ENCODE peak calls at places on chromosomes 3 and 15, in nine cellular contexts. N is mucosa of descending colon, X is neural crest cell, J is activated B cell treated with CpG ODN at 0.5 μM for 24 hours, L is AG04449, U is right atrium auricular region, P is cardiac fibroblast, M is GM10248, A is fibroblast of the aortic adventitia. V is an unnamed sample.

GRCh38 chr3:161265916-161266571 is 44.9 kb downstream of the NMD3 start:
- DNase-seq in L (no peak), N (no peak), J (no peak), U (no peak), X (no peak), M (no peak), P (peak), A (no peak), V (no peak)

GRCh38 chr3:78991656-78992055 is 776.1 kb downstream of the ROBO1 start:
- DNase-seq in X (no peak), J (no peak), N (no peak), U (no peak), L (no peak), P (no peak), A (no peak), M (no peak), V (no peak)

GRCh38 chr3:49839193-49839809 is 17.1 kb downstream of the TRAIP start:
- DNase-seq in M (peak), L (peak), J (peak), P (peak), X (peak), U (peak), N (peak), A (peak), V (no peak)

GRCh38 chr3:138941259-138941885 is 5.6 kb downstream of the FOXL2 start:
- DNase-seq in A (peak), L (no peak), M (peak), X (peak), U (no peak), P (peak), J (no peak), N (peak), V (no peak)

GRCh38 chr3:190446492-190447301 is 3.0 kb downstream of the TMEM207 start:
- DNase-seq in L (no peak), N (no peak), J (no peak), U (no peak), A (peak), P (no peak), X (no peak), M (no peak), V (no peak)

GRCh38 chr3:187743195-187744141 is 1.8 kb downstream of the BCL6 start:
- DNase-seq in M (no peak), X (peak), U (no peak), A (peak), J (peak), L (no peak), P (peak), N (peak), V (no peak)

GRCh38 chr3:134406331-134407246 is 32.3 kb upstream of the AMOTL2 start:
- DNase-seq in L (no peak), X (peak), N (peak), A (no peak), J (no peak), P (no peak), U (no peak), M (no peak), V (no peak)

GRCh38 chr3:38968403-38968802 is 83.3 kb downstream of the SCN11A start:
- DNase-seq in P (no peak), L (no peak), N (no peak), J (no peak), M (no peak), U (no peak), A (no peak), X (no peak), V (no peak)

GRCh38 chr15:52857937-52858336 is 67.8 kb upstream of the ONECUT1 start:
- DNase-seq in M (no peak), J (no peak), X (no peak), U (no peak), N (no peak), L (no peak), A (no peak), P (peak), V (no peak)

GRCh38 chr3:67421912-67422311 is 232.5 kb downstream of the SUCLG2 start:
- DNase-seq in U (no peak), A (no peak), X (no peak), J (no peak), N (no peak), P (no peak), M (no peak), L (no peak), V (no peak)

GRCh38 chr3:128369881-128370642 is 96.6 kb downstream of the DNAJB8 start:
- DNase-seq in X (no peak), N (no peak), J (no peak), P (no peak), A (no peak), M (no peak), L (no peak), U (no peak), V (no peak)

GRCh38 chr3:101253429-101253828 is 66.9 kb downstream of the IMPG2 start:
- DNase-seq in J (no peak), X (no peak), A (peak), P (peak), L (no peak), U (no peak), M (no peak), N (no peak), V (no peak)

GRCh38 chr15:90004671-90005070 is 3.5 kb downstream of the ZNF710 start:
- DNase-seq in A (peak), J (no peak), U (peak), P (peak), X (no peak), M (no peak), N (no peak), L (peak), V (no peak)

GRCh38 chr15:69539316-69539715 is 86.7 kb downstream of the RPLP1 start:
- DNase-seq in X (no peak), A (no peak), L (no peak), J (no peak), P (no peak), N (no peak), M (no peak), U (no peak), V (no peak)

GRCh38 chr3:188298585-188298984 is 144.6 kb downstream of the LPP start:
- DNase-seq in N (peak), P (peak), L (no peak), J (no peak), U (no peak), A (peak), X (no peak), M (no peak), V (no peak)

GRCh38 chr15:30984118-30984517 is 7.3 kb downstream of the MTMR10 start:
- DNase-seq in A (peak), L (no peak), N (no peak), X (no peak), P (no peak), M (no peak), U (no peak), J (no peak), V (no peak)

GRCh38 chr3:168850109-168850508 is 754.4 kb upstream of the GOLIM4 start:
- DNase-seq in U (no peak), L (no peak), J (no peak), M (no peak), N (no peak), P (no peak), X (no peak), A (no peak), V (no peak)

GRCh38 chr3:12815719-12816118 is 19.2 kb downstream of the CAND2 start:
- DNase-seq in L (no peak), M (no peak), U (no peak), N (no peak), J (no peak), P (no peak), X (no peak), A (no peak), V (no peak)
- TF ChIP-seq CTCF in L (no peak), M (no peak), U (no peak), N (no peak), J (no peak), P (peak), X (no peak), A (no peak), V (no peak)

DNA sequence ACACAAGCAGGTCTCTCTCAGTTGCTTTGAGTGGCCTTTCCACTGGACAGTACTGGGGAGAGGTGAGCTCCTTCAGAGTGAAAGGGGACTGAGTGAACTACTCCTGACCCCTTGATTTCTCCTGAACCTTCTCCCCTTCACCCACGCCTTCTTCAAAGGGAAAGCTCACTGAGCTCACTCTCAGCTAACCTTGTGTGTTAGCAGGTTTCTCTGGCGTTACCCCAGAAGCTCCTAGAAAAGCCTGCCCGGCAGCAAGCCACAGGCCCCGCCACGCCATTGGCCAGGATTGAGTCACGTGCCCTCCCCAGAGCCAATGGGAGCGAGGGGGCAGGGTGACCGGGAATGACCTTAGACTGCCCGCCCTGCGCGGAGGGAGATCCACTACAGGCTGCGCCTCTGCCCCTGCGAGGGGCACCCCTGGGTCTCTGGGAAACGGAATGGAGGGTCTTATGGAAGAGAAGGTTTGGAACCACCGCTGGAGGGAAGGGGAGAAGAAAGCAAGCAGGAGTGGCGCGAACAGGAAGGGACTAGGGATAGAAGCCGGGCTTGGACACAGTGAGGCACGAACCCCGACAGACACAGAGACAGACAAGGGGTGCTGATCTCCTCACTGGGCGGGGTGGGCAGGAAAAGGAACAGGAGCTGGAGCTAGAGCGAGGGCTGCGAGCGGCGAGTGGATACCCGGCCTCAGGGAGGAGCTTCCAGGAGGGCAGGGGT is 17.4 kb upstream of the CLK3 start:
- DNase-seq in N (peak), U (peak), A (peak), X (peak), M (peak), J (peak), L (peak), P (peak), V (no peak)
- TF ChIP-seq CTCF in N (no peak), U (no peak), A (no peak), X (no peak), M (no peak), J (no peak), L (no peak), P (no peak), V (no peak)

GRCh38 chr15:25268166-25268565 is 170.7 kb downstream of the UBE3A start:
- DNase-seq in P (peak), N (no peak), U (no peak), A (no peak), M (no peak), X (no peak), L (no peak), J (no peak), V (no peak)
- TF ChIP-seq CTCF in P (no peak), N (no peak), U (no peak), A (no peak), M (peak), X (peak), L (no peak), J (no peak), V (peak)

GRCh38 chr3:176416870-176417269 is 780.4 kb downstream of the TBL1XR1 start:
- DNase-seq in J (no peak), N (no peak), A (no peak), U (no peak), X (no peak), P (no peak), L (no peak), M (no peak), V (no peak)
- TF ChIP-seq CTCF in J (no peak), N (no peak), A (no peak), U (no peak), X (no peak), P (no peak), L (no peak), M (no peak), V (no peak)

GRCh38 chr3:28617821-28618220 is 269.2 kb upstream of the AZI2 start:
- DNase-seq in N (no peak), A (no peak), M (no peak), X (no peak), J (no peak), P (no peak), L (no peak), U (no peak), V (no peak)
- TF ChIP-seq CTCF in N (no peak), A (no peak), M (no peak), X (no peak), J (no peak), P (no peak), L (no peak), U (no peak), V (no peak)